ENCODE peak calls at places on chromosomes 11 and 22, in seven cellular contexts. L, U, O, I, M, Q and Z are unnamed samples.

GRCh38 chr11:8315463-8315862 is 51.8 kb upstream of the LMO1 start:
- DNase-seq in I (no peak), O (no peak), U (no peak), M (no peak), L (no peak), Q (peak), Z (peak)

GRCh38 chr11:31240340-31240904 is 129.1 kb downstream of the DCDC1 start:
- DNase-seq in L (peak), M (no peak), I (no peak), U (no peak), O (no peak), Q (no peak), Z (no peak)

GRCh38 chr11:2529173-2529572 is 84.4 kb downstream of the KCNQ1 start:
- DNase-seq in Q (no peak), O (no peak), M (no peak), U (no peak), I (no peak), L (no peak), Z (peak)

GRCh38 chr22:35542157-35542971 is 1.7 kb downstream of the RASD2 start:
- DNase-seq in U (no peak), M (no peak), Q (no peak), O (no peak), L (no peak), I (no peak), Z (no peak)

GRCh38 chr11:47854667-47855066 is 6.5 kb upstream of the NUP160 start:
- DNase-seq in Q (no peak), M (no peak), O (peak), U (no peak), L (no peak), I (no peak), Z (no peak)

GRCh38 chr11:112961146-112961668 is at the start of gene NCAM1:
- DNase-seq in I (no peak), M (peak), O (peak), Q (peak), L (peak), U (no peak), Z (peak)

GRCh38 chr22:39098026-39098425 is 982 bp downstream of the APOBEC3H start:
- DNase-seq in I (no peak), M (no peak), O (no peak), Q (no peak), L (no peak), U (no peak), Z (no peak)

GRCh38 chr22:46091277-46091977 is 58.9 kb upstream of the PPARA start:
- DNase-seq in I (no peak), U (no peak), M (no peak), O (no peak), Q (no peak), L (no peak), Z (no peak)

GRCh38 chr11:48018561-48019229 is 38.3 kb downstream of the PTPRJ start:
- DNase-seq in Q (no peak), U (no peak), M (no peak), I (no peak), L (no peak), O (no peak), Z (no peak)

GRCh38 chr11:1508491-1508891 is 21.9 kb upstream of the MOB2 start:
- DNase-seq in M (no peak), L (no peak), U (no peak), O (no peak), Q (no peak), I (no peak), Z (peak)

GRCh38 chr22:39123811-39124668 is 27.0 kb downstream of the APOBEC3H start:
- DNase-seq in Q (peak), M (no peak), O (no peak), I (no peak), U (no peak), L (no peak), Z (no peak)

GRCh38 chr22:38835888-38836301 is 7.9 kb downstream of the NPTXR start:
- DNase-seq in M (no peak), I (no peak), U (no peak), L (no peak), O (no peak), Q (no peak), Z (no peak)

GRCh38 chr22:29041408-29041807 is 20.2 kb downstream of the C22orf31 start:
- DNase-seq in I (no peak), M (no peak), O (no peak), Q (no peak), L (no peak), U (no peak), Z (peak)

GRCh38 chr11:109864161-109864661 is 229.0 kb upstream of the ZC3H12C start:
- DNase-seq in M (no peak), O (peak), I (no peak), L (peak), Q (no peak), U (no peak), Z (no peak)

GRCh38 chr11:15673408-15673811 is 558.7 kb downstream of the INSC start:
- DNase-seq in L (no peak), O (no peak), Q (no peak), I (no peak), M (no peak), U (no peak), Z (no peak)

GRCh38 chr11:118827118-118827517 is 36.2 kb upstream of the DDX6 start:
- DNase-seq in U (no peak), Q (no peak), O (no peak), M (no peak), L (no peak), I (no peak), Z (no peak)

GRCh38 chr22:44003776-44004460 is 20.2 kb upstream of the PARVB start:
- DNase-seq in U (no peak), O (no peak), Q (no peak), I (no peak), L (no peak), M (no peak), Z (no peak)

GRCh38 chr22:17638182-17638431 is 450 bp upstream of the BCL2L13 start:
- DNase-seq in Q (no peak), M (no peak), U (no peak), I (no peak), L (no peak), O (no peak), Z (no peak)

GRCh38 chr11:1193326-1194230 is 29.3 kb upstream of the MUC5B start:
- DNase-seq in Q (peak), M (no peak), U (no peak), L (no peak), I (no peak), O (no peak), Z (peak)

GRCh38 chr11:2752923-2753322 is 53.1 kb upstream of the KCNQ1OT1 start:
- DNase-seq in O (no peak), M (no peak), I (no peak), Q (no peak), U (no peak), L (no peak), Z (peak)

GRCh38 chr22:29334696-29335344 is 19.3 kb upstream of the RASL10A start:
- DNase-seq in O (no peak), M (no peak), I (no peak), Q (no peak), U (no peak), L (no peak), Z (no peak)

GRCh38 chr22:23110190-23110921 is 31.4 kb downstream of the RSPH14 start:
- DNase-seq in U (no peak), I (no peak), O (no peak), L (no peak), Q (no peak), M (no peak), Z (no peak)

GRCh38 chr22:17781319-17782031 is 7.2 kb upstream of the BID start:
- DNase-seq in O (peak), I (no peak), M (no peak), U (peak), L (peak), Q (peak), Z (no peak)

GRCh38 chr11:77411238-77411637 is 62.7 kb downstream of the PAK1 start:
- DNase-seq in I (peak), U (peak), Q (peak), M (no peak), O (peak), L (peak), Z (no peak)

GRCh38 chr11:66720223-66720898 is 8.7 kb downstream of the SPTBN2 start:
- DNase-seq in M (peak), U (no peak), I (peak), L (peak), O (no peak), Q (peak), Z (no peak)

GRCh38 chr11:117657801-117658200 is 139.2 kb downstream of the DSCAML1 start:
- DNase-seq in O (no peak), Q (no peak), U (no peak), I (no peak), L (no peak), M (no peak), Z (no peak)

GRCh38 chr11:128021304-128022006 is 565.9 kb downstream of the ETS1 start:
- DNase-seq in M (no peak), I (no peak), Q (no peak), O (no peak), U (no peak), L (no peak), Z (no peak)

GRCh38 chr11:35617687-35618496 is at the start of gene FJX1:
- DNase-seq in Q (peak), O (peak), I (no peak), L (peak), U (no peak), M (no peak), Z (peak)

GRCh38 chr22:38754247-38755154 is 1.3 kb downstream of the SUN2 start:
- DNase-seq in I (no peak), U (no peak), Q (peak), O (no peak), L (peak), M (no peak), Z (peak)

GRCh38 chr22:40325315-40325714 is 21.0 kb upstream of the ADSL start:
- DNase-seq in M (no peak), L (peak), O (no peak), I (peak), Q (no peak), U (peak), Z (no peak)

GRCh38 chr11:94885133-94885532 is 88.2 kb downstream of the CWC15 start:
- DNase-seq in L (no peak), Q (no peak), O (no peak), I (no peak), U (no peak), M (no peak), Z (no peak)

GRCh38 chr22:40156001-40156516 is 21.7 kb upstream of the TNRC6B start:
- DNase-seq in I (no peak), L (no peak), U (no peak), Q (peak), M (peak), O (no peak), Z (no peak)

GRCh38 chr11:22787565-22788162 is 41.9 kb downstream of the SVIP start:
- DNase-seq in O (no peak), U (peak), L (peak), Q (no peak), M (no peak), I (no peak), Z (no peak)

GRCh38 chr11:128365044-128365443 is 222.3 kb downstream of the ETS1 start:
- DNase-seq in L (no peak), U (no peak), M (no peak), Q (no peak), I (no peak), O (no peak), Z (no peak)